ENCODE peak calls at places on chromosomes 12 and 14, in seven cellular contexts. W is astrocyte of the spinal cord; N is amniotic stem cell; U is NCI-H2081; T is activated CD4-positive, alpha-beta T cell treated with anti-CD3 and anti-CD28 coated beads, Interleukin-2, amount 10 ng/mL, durations not matched to agents 7 days and 5 days; C is H7; B is stimulated activated CD4-positive, alpha-beta T cell treated with anti-CD3 and anti-CD28 coated beads, TNF-alpha, amount 100 ng/mL, for 4 hours. M is an unnamed sample.
A peak's percentile ranks its signal among the peaks of the same experiment; 100 is the strongest.

GRCh38 chr14:92967346-92967926 is 44.5 kb downstream of the CHGA start:
- DNase-seq in W (no peak), N (no peak), U (no peak), T (no peak), C (no peak), B (no peak), M (no peak)

GRCh38 chr12:12925383-12925782 is 26.6 kb downstream of the GPRC5D start:
- DNase-seq in W (no peak), N (no peak), U (no peak), T (no peak), C (no peak), B (no peak), M (peak; percentile 27)

GRCh38 chr14:52031781-52032180 is 37.1 kb downstream of the NID2 start:
- DNase-seq in W (peak; percentile 92), N (peak; percentile 19), U (no peak), T (no peak), C (no peak), B (no peak), M (peak; percentile 95)

GRCh38 chr12:83323866-83324265 is 637.2 kb downstream of the TMTC2 start:
- DNase-seq in W (no peak), N (no peak), U (no peak), T (no peak), C (no peak), B (no peak), M (no peak)

GRCh38 chr14:105116451-105117256 is 51.4 kb upstream of the GPR132 start:
- DNase-seq in W (no peak), N (no peak), U (no peak), T (no peak), C (no peak), B (no peak), M (no peak)

GRCh38 chr12:3491938-3492867 is 1.2 kb downstream of the PRMT8 start:
- DNase-seq in W (peak; percentile 51), N (peak; percentile 1), U (no peak), T (peak; percentile 54), C (peak; percentile 94), B (no peak), M (peak; percentile 48)

GRCh38 chr12:115941362-115941761 is 336.1 kb downstream of the MED13L start:
- DNase-seq in W (peak; percentile 37), N (no peak), U (no peak), T (no peak), C (no peak), B (no peak), M (peak; percentile 28)

GRCh38 chr12:62860501-62861156 is 74.3 kb downstream of the PPM1H start:
- DNase-seq in W (peak; percentile 8), N (no peak), U (no peak), T (no peak), C (no peak), B (no peak), M (no peak)

GRCh38 chr14:88310457-88310856 is 12.6 kb downstream of the KCNK10 start:
- DNase-seq in W (no peak), N (no peak), U (no peak), T (no peak), C (no peak), B (no peak), M (no peak)

GRCh38 chr14:28308727-28309126 is 457.9 kb upstream of the FOXG1 start:
- DNase-seq in W (peak; percentile 91), N (no peak), U (no peak), T (no peak), C (no peak), B (no peak), M (peak; percentile 86)

GRCh38 chr14:31110872-31111271 is 84.7 kb upstream of the STRN3 start:
- DNase-seq in W (no peak), N (no peak), U (no peak), T (no peak), C (no peak), B (no peak), M (no peak)